ENCODE peak calls at places on chromosomes 3 and 15, in four cellular contexts. S is K562, L is HepG2, Q is Panc1. V is an unnamed sample.
A peak's percentile ranks its signal among the peaks of the same experiment; 100 is the strongest.

GRCh38 chr3:50581459-50581842 is 12.1 kb downstream of the HEMK1 start:
- DNase-seq in S (no peak), L (no peak), Q (no peak), V (no peak)

GRCh38 chr15:79007066-79007465 is 62.2 kb upstream of the CTSH start:
- DNase-seq in S (peak; percentile 85), L (peak; percentile 75), Q (no peak), V (no peak)

GRCh38 chr3:161163297-161163696 is 57.8 kb upstream of the NMD3 start:
- DNase-seq in S (peak; percentile 10), L (peak; percentile 39), Q (peak; percentile 42), V (peak; percentile 34)

GRCh38 chr15:31577103-31577502 is 250.5 kb downstream of the KLF13 start:
- DNase-seq in S (no peak), L (no peak), Q (no peak), V (no peak)

GRCh38 chr3:47366833-47367232 is 14.0 kb upstream of the PTPN23 start:
- DNase-seq in S (no peak), L (no peak), Q (no peak), V (no peak)

GRCh38 chr3:12970684-12971083 is 102.5 kb downstream of the IQSEC1 start:
- DNase-seq in S (no peak), L (no peak), Q (no peak), V (no peak)

GRCh38 chr15:55802600-55803376 is 59.8 kb upstream of the PRTG start:
- DNase-seq in S (no peak), L (no peak), Q (no peak), V (no peak)

GRCh38 chr3:195756935-195757302 is 36.1 kb downstream of the MUC20 start:
- DNase-seq in S (no peak), L (no peak), Q (no peak), V (no peak)

GRCh38 chr3:33438284-33438668 is 1.9 kb downstream of the UBP1 start:
- DNase-seq in S (peak; percentile 64), L (peak; percentile 19), Q (no peak), V (no peak)

GRCh38 chr3:45592405-45592804 is 2.1 kb upstream of the LIMD1 start:
- DNase-seq in S (no peak), L (no peak), Q (no peak), V (no peak)

GRCh38 chr3:48686538-48687219 is 964 bp upstream of the NCKIPSD start:
- DNase-seq in S (no peak), L (no peak), Q (no peak), V (no peak)

DNA sequence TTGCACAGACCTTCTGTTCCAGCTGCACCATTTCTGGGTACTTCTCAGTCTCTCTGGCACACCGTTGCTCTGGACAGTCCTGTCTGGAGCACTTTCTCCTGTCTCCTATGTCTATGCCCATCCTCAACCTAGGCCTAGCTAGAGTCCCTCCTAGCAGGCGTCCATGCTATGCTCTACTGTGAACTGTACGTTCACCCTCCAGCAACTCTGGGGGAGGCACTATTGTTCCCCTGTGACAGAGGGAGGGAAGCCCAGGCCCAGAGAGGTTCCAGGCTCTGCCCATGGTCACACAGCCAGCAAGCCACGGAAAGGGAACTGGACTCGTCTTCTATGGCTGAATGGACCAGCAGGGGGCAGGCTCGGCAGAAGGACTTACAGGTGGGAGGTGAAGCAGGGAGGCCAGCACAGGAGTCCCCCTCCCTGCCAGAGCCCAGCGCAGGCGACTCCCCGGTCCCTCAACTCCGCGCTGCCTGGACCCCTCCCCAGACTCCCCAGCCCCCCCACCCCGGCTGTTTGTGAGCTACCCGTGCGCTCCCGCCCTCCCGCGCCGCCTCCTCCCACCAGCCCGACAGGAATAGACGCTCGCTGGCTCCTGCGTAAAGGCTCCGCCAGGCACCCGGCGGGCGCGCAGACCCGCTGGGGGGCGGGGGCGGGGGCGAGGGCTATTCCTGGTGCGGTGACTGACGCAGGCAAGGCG is 1.7 kb upstream of the LINGO1 start:
- DNase-seq in S (peak; percentile 88), L (peak; percentile 46), Q (peak; percentile 20), V (peak; percentile 73)
- TF ChIP-seq REST in S (no peak), L (no peak), Q (no peak), V (no peak)

GRCh38 chr3:43997788-43998373 is 243.8 kb upstream of the TOPAZ1 start:
- DNase-seq in S (no peak), L (no peak), Q (no peak), V (no peak)

GRCh38 chr3:43995078-43995928 is 246.4 kb upstream of the TOPAZ1 start:
- DNase-seq in S (no peak), L (no peak), Q (no peak), V (no peak)

GRCh38 chr3:43996379-43997301 is 245.0 kb upstream of the TOPAZ1 start:
- DNase-seq in S (no peak), L (no peak), Q (no peak), V (peak; percentile 20)

GRCh38 chr3:43994594-43995077 is 247.1 kb upstream of the TOPAZ1 start:
- DNase-seq in S (no peak), L (no peak), Q (no peak), V (no peak)

DNA sequence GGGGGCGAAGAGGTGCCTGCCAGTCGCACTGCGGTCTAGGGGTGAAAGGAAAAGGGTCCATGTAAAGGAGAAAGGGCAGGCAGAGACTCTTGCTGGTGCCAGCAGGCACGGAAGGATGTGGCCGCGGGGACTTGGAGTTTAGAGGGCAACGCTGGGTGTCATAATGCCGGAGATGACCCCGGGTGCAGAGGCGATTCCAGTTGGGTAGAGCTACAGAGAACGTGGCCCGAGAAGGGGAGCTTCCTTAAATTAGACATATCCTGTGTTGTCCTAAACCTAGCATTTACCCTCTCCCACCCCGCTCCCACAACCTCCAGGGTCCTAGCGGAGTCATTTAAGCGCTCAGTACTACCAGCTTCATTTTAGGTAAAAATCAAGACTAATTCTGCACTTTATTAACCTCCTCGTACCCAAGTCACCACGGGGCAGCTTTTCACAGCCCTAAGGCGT is 245.7 kb upstream of the TOPAZ1 start:
- DNase-seq in S (no peak), L (no peak), Q (no peak), V (no peak)
- H3K27me3 ChIP-seq in S (peaks cover 41% of the 10 kb centered on the region), L (peaks cover 2% of the 10 kb centered on the region), Q (peaks cover 40% of the 10 kb centered on the region), V (peaks cover 75% of the 10 kb centered on the region)

GRCh38 chr3:66272016-66272415 is 51.2 kb downstream of the SLC25A26 start:
- DNase-seq in S (no peak), L (no peak), Q (no peak), V (no peak)

GRCh38 chr3:66271231-66271630 is 50.4 kb downstream of the SLC25A26 start:
- DNase-seq in S (no peak), L (no peak), Q (no peak), V (no peak)

GRCh38 chr3:66270726-66271125 is 49.9 kb downstream of the SLC25A26 start:
- DNase-seq in S (no peak), L (no peak), Q (no peak), V (no peak)

GRCh38 chr3:66268864-66269263 is 48.1 kb downstream of the SLC25A26 start:
- DNase-seq in S (no peak), L (no peak), Q (no peak), V (no peak)

DNA sequence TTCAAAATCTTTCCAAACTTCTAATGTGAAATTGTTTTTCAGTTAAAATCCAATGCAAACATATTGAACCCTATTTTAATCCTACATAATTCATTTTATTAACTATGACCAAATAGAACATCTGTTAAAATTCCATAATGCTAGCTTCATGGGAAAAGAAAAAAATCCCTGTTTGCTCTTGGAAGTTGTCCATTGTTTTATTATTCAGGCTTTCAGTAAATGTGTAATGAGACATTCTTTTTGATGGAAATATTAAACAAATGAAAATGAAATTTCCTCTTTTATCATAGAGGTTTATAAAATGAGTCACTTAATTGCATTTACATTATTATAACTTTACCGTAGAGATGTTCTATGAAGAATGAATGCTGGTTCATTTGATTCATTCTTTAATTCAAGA is 49.5 kb downstream of the SLC25A26 start:
- DNase-seq in S (no peak), L (no peak), Q (no peak), V (no peak)
- H3K27ac ChIP-seq in S (no peak overlapping the region), L (no peak overlapping the region), Q (no peak overlapping the region), V (no peak overlapping the region)

DNA sequence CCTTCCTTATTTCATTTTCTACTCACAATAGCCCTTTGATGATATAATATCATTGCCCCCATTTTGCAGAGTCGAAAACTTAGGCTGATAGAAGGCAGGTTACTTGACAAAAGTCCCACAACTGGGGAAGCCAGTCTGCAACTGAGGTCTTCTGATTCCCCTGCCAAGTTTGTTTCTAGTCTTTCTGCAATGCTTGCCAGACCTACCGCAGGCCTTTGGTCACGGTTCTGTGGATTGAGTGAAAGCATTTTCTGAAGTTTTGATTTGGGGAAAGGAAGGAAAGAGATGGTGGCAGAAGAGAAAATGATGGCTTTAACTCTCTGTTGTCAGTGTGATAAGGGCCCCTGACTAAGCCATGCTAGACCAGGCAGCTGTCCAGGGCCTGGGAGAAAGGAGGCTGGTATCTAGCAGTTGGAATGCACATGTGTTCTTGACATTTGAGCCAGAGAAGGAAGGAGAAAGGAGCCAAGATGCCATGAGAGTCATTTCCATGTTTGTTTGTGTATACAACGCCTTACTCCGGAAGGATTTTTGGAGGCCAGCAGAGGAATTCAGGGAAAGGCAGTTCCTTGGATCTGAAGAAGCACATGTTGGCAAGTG is 29.9 kb downstream of the FAH start:
- DNase-seq in S (no peak), L (no peak), Q (no peak), V (no peak)
- TF ChIP-seq REST in S (no peak), L (no peak), Q (no peak), V (no peak)

DNA sequence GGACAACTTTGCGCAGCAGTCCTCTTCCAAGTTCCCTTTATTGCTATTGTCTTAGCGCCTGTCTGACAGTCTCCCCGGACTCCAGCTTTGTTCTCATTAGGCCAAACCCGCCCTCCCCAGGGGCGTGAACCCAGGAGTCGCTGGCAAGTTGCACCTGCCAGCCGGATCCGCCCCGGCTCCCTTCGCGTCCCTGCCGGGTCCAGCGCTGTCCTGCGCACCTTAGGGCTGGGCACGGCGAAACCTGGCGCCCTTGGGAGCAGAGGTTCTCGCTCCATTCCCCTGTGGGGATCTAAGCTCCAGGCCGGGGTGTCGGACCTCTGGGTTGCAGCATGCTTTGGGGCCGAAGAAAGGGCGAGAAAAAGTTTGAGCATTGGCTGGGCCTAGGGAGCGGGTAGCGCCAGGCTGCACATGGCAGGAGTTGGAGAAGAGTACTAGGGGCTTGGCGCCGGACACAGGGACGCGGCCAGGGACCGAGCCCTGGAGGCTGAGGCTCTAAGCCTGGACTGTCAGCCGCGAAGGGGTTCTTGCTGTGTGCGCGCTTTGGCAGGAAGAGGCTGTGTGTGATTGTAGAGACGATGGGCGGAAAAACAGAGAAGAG is 335.1 kb upstream of the THRB start:
- DNase-seq in S (no peak), L (no peak), Q (no peak), V (no peak)
- H3K27me3 ChIP-seq in S (no peaks in the 10 kb centered on the region), L (peaks cover 2% of the 10 kb centered on the region), Q (peaks cover 8% of the 10 kb centered on the region), V (peaks cover 16% of the 10 kb centered on the region)

GRCh38 chr3:41116851-41117250 is 82.5 kb upstream of the CTNNB1 start:
- DNase-seq in S (no peak), L (peak; percentile 52), Q (no peak), V (no peak)
- H3K27ac ChIP-seq in S (peak overlapping the region; percentile 45), L (peak overlapping the region; percentile 46), Q (no peak overlapping the region), V (peak overlapping the region; percentile 80)